ENCODE peak calls at places on chromosome X, in seven cellular contexts. One of them, this sample, is unnamed.

GRCh38 chrX:71912156-71912555 is 1.5 kb downstream of the NHSL2 start:
- DNase-seq in HCEC 1CT: no peak
- DNase-seq in D341Med: no peak
- DNase-seq in IMR-90: no peak
- DNase-seq in T1000: no peak
- DNase-seq in fibroblast of the conjunctiva: no peak
- DNase-seq in iPS DF 19.7: no peak
- DNase-seq in this sample: no peak

GRCh38 chrX:9141496-9141895 is 107.6 kb upstream of the FAM9B start:
- DNase-seq in HCEC 1CT: no peak
- DNase-seq in D341Med: no peak
- DNase-seq in IMR-90: peak; percentile 85
- DNase-seq in T1000: no peak
- DNase-seq in fibroblast of the conjunctiva: no peak
- DNase-seq in iPS DF 19.7: no peak
- DNase-seq in this sample: no peak

GRCh38 chrX:119482497-119483480 is 14.5 kb downstream of the SLC25A5 start:
- DNase-seq in HCEC 1CT: peak; percentile 34
- DNase-seq in D341Med: no peak
- DNase-seq in IMR-90: peak; percentile 39
- DNase-seq in T1000: no peak
- DNase-seq in fibroblast of the conjunctiva: peak; percentile 26
- DNase-seq in iPS DF 19.7: no peak
- DNase-seq in this sample: no peak

GRCh38 chrX:136674270-136674986 is 26.5 kb downstream of the CD40LG start:
- DNase-seq in HCEC 1CT: no peak
- DNase-seq in D341Med: no peak
- DNase-seq in IMR-90: no peak
- DNase-seq in T1000: no peak
- DNase-seq in fibroblast of the conjunctiva: no peak
- DNase-seq in iPS DF 19.7: no peak
- DNase-seq in this sample: no peak

GRCh38 chrX:47854474-47854873 is 17.8 kb downstream of the ZNF81 start:
- DNase-seq in HCEC 1CT: no peak
- DNase-seq in D341Med: peak; percentile 42
- DNase-seq in IMR-90: peak; percentile 13
- DNase-seq in T1000: no peak
- DNase-seq in fibroblast of the conjunctiva: no peak
- DNase-seq in iPS DF 19.7: no peak
- DNase-seq in this sample: no peak

GRCh38 chrX:133981908-133982307 is 3.5 kb downstream of the GPC3 start:
- DNase-seq in HCEC 1CT: no peak
- DNase-seq in D341Med: no peak
- DNase-seq in IMR-90: no peak
- DNase-seq in T1000: no peak
- DNase-seq in fibroblast of the conjunctiva: peak; percentile 62
- DNase-seq in iPS DF 19.7: no peak
- DNase-seq in this sample: no peak

GRCh38 chrX:140713174-140713539 is 3.6 kb downstream of the LINC00632 start:
- DNase-seq in HCEC 1CT: no peak
- DNase-seq in D341Med: no peak
- DNase-seq in IMR-90: no peak
- DNase-seq in T1000: peak; percentile 68
- DNase-seq in fibroblast of the conjunctiva: no peak
- DNase-seq in iPS DF 19.7: no peak
- DNase-seq in this sample: no peak

GRCh38 chrX:86964321-86964720 is 553.3 kb upstream of the KLHL4 start:
- DNase-seq in HCEC 1CT: no peak
- DNase-seq in D341Med: no peak
- DNase-seq in IMR-90: no peak
- DNase-seq in T1000: no peak
- DNase-seq in fibroblast of the conjunctiva: no peak
- DNase-seq in iPS DF 19.7: no peak
- DNase-seq in this sample: no peak

GRCh38 chrX:103396186-103396585 is 19.8 kb downstream of the BEX3 start:
- DNase-seq in HCEC 1CT: peak; percentile 59
- DNase-seq in D341Med: no peak
- DNase-seq in IMR-90: peak; percentile 75
- DNase-seq in T1000: peak; percentile 0
- DNase-seq in fibroblast of the conjunctiva: no peak
- DNase-seq in iPS DF 19.7: no peak
- DNase-seq in this sample: no peak

GRCh38 chrX:25043192-25043591 is 27.4 kb upstream of the ARX start:
- DNase-seq in HCEC 1CT: no peak
- DNase-seq in D341Med: no peak
- DNase-seq in IMR-90: no peak
- DNase-seq in T1000: no peak
- DNase-seq in fibroblast of the conjunctiva: no peak
- DNase-seq in iPS DF 19.7: no peak
- DNase-seq in this sample: no peak

GRCh38 chrX:8738588-8739189 is 6.8 kb upstream of the ANOS1 start:
- DNase-seq in HCEC 1CT: no peak
- DNase-seq in D341Med: no peak
- DNase-seq in IMR-90: peak; percentile 29
- DNase-seq in T1000: no peak
- DNase-seq in fibroblast of the conjunctiva: peak; percentile 9
- DNase-seq in iPS DF 19.7: no peak
- DNase-seq in this sample: peak; percentile 30

GRCh38 chrX:71493111-71493613 is 39.7 kb upstream of the OGT start:
- DNase-seq in HCEC 1CT: no peak
- DNase-seq in D341Med: no peak
- DNase-seq in IMR-90: no peak
- DNase-seq in T1000: no peak
- DNase-seq in fibroblast of the conjunctiva: peak; percentile 26
- DNase-seq in iPS DF 19.7: no peak
- DNase-seq in this sample: no peak

GRCh38 chrX:2703991-2704369 is 12.9 kb downstream of the CD99 start:
- DNase-seq in HCEC 1CT: no peak
- DNase-seq in D341Med: no peak
- DNase-seq in IMR-90: no peak
- DNase-seq in T1000: no peak
- DNase-seq in fibroblast of the conjunctiva: no peak
- DNase-seq in iPS DF 19.7: no peak
- DNase-seq in this sample: no peak

GRCh38 chrX:45351478-45351877 is 150.8 kb upstream of the DIPK2B start:
- DNase-seq in HCEC 1CT: peak; percentile 76
- DNase-seq in D341Med: no peak
- DNase-seq in IMR-90: peak; percentile 69
- DNase-seq in T1000: no peak
- DNase-seq in fibroblast of the conjunctiva: peak; percentile 39
- DNase-seq in iPS DF 19.7: no peak
- DNase-seq in this sample: no peak

GRCh38 chrX:120365320-120365719 is 3.4 kb downstream of the ATP1B4 start:
- DNase-seq in HCEC 1CT: no peak
- DNase-seq in D341Med: peak; percentile 54
- DNase-seq in IMR-90: no peak
- DNase-seq in T1000: no peak
- DNase-seq in fibroblast of the conjunctiva: no peak
- DNase-seq in iPS DF 19.7: no peak
- DNase-seq in this sample: peak; percentile 5

GRCh38 chrX:68072016-68072415 is 361.3 kb downstream of the OPHN1 start:
- DNase-seq in HCEC 1CT: peak; percentile 52
- DNase-seq in D341Med: no peak
- DNase-seq in IMR-90: peak; percentile 40
- DNase-seq in T1000: no peak
- DNase-seq in fibroblast of the conjunctiva: no peak
- DNase-seq in iPS DF 19.7: no peak
- DNase-seq in this sample: no peak

GRCh38 chrX:10110316-10110932 is 46.4 kb upstream of the CLCN4 start:
- DNase-seq in HCEC 1CT: no peak
- DNase-seq in D341Med: no peak
- DNase-seq in IMR-90: no peak
- DNase-seq in T1000: no peak
- DNase-seq in fibroblast of the conjunctiva: no peak
- DNase-seq in iPS DF 19.7: no peak
- DNase-seq in this sample: no peak

GRCh38 chrX:100647739-100648138 is 3.7 kb downstream of the SRPX2 start:
- DNase-seq in HCEC 1CT: no peak
- DNase-seq in D341Med: no peak
- DNase-seq in IMR-90: no peak
- DNase-seq in T1000: no peak
- DNase-seq in fibroblast of the conjunctiva: no peak
- DNase-seq in iPS DF 19.7: no peak
- DNase-seq in this sample: no peak

GRCh38 chrX:145502670-145503069 is 255.4 kb downstream of the SPANXN1 start:
- DNase-seq in HCEC 1CT: no peak
- DNase-seq in D341Med: no peak
- DNase-seq in IMR-90: no peak
- DNase-seq in T1000: no peak
- DNase-seq in fibroblast of the conjunctiva: no peak
- DNase-seq in iPS DF 19.7: no peak
- DNase-seq in this sample: no peak

GRCh38 chrX:13131511-13132137 is 87.2 kb upstream of the FAM9C start:
- DNase-seq in HCEC 1CT: no peak
- DNase-seq in D341Med: no peak
- DNase-seq in IMR-90: no peak
- DNase-seq in T1000: no peak
- DNase-seq in fibroblast of the conjunctiva: no peak
- DNase-seq in iPS DF 19.7: no peak
- DNase-seq in this sample: no peak

GRCh38 chrX:127577884-127578283 is 474.3 kb downstream of the ACTRT1 start:
- DNase-seq in HCEC 1CT: no peak
- DNase-seq in D341Med: no peak
- DNase-seq in IMR-90: no peak
- DNase-seq in T1000: no peak
- DNase-seq in fibroblast of the conjunctiva: no peak
- DNase-seq in iPS DF 19.7: no peak
- DNase-seq in this sample: no peak

GRCh38 chrX:153370293-153371055 is 30.7 kb downstream of the PNMA6E start:
- DNase-seq in HCEC 1CT: peak; percentile 3
- DNase-seq in D341Med: no peak
- DNase-seq in IMR-90: peak; percentile 4
- DNase-seq in T1000: no peak
- DNase-seq in fibroblast of the conjunctiva: no peak
- DNase-seq in iPS DF 19.7: no peak
- DNase-seq in this sample: no peak

GRCh38 chrX:109655802-109656201 is 30.8 kb upstream of the KCNE5 start:
- DNase-seq in HCEC 1CT: no peak
- DNase-seq in D341Med: no peak
- DNase-seq in IMR-90: no peak
- DNase-seq in T1000: no peak
- DNase-seq in fibroblast of the conjunctiva: no peak
- DNase-seq in iPS DF 19.7: no peak
- DNase-seq in this sample: no peak

This sample was measured in nucleus accumbens.